ENCODE peak calls at places on chromosomes 2 and 18, in ten cellular contexts. One of them, this sample, is unnamed.

GRCh38 chr2:167380094-167380493 is 491.8 kb downstream of the XIRP2 start:
- DNase-seq in astrocyte: no peak
- DNase-seq in cardiac fibroblast: no peak
- DNase-seq in tibial nerve: no peak
- DNase-seq in BJ: no peak
- DNase-seq in colonic mucosa: no peak
- DNase-seq in fibroblast of villous mesenchyme: no peak
- DNase-seq in AG04450: no peak
- DNase-seq in left ventricle myocardium inferior: no peak
- DNase-seq in psoas muscle: no peak
- DNase-seq in this sample: no peak

GRCh38 chr2:158781562-158781961 is 13.6 kb upstream of the DAPL1 start:
- DNase-seq in AG04450: no peak
- DNase-seq in astrocyte: peak; percentile 88
- DNase-seq in tibial nerve: no peak
- DNase-seq in psoas muscle: no peak
- DNase-seq in fibroblast of villous mesenchyme: peak; percentile 73
- DNase-seq in cardiac fibroblast: peak; percentile 82
- DNase-seq in BJ: no peak
- DNase-seq in left ventricle myocardium inferior: no peak
- DNase-seq in colonic mucosa: no peak
- DNase-seq in this sample: no peak

GRCh38 chr2:122543815-122544214 is 788.4 kb downstream of the TSN start:
- DNase-seq in left ventricle myocardium inferior: no peak
- DNase-seq in BJ: peak; percentile 36
- DNase-seq in astrocyte: peak; percentile 2
- DNase-seq in cardiac fibroblast: no peak
- DNase-seq in psoas muscle: no peak
- DNase-seq in fibroblast of villous mesenchyme: peak; percentile 32
- DNase-seq in tibial nerve: no peak
- DNase-seq in colonic mucosa: no peak
- DNase-seq in AG04450: no peak
- DNase-seq in this sample: no peak

GRCh38 chr2:20483496-20483895 is 36.6 kb downstream of the RHOB start:
- DNase-seq in psoas muscle: peak; percentile 70
- DNase-seq in fibroblast of villous mesenchyme: peak; percentile 58
- DNase-seq in left ventricle myocardium inferior: no peak
- DNase-seq in AG04450: no peak
- DNase-seq in colonic mucosa: no peak
- DNase-seq in BJ: no peak
- DNase-seq in tibial nerve: peak; percentile 73
- DNase-seq in astrocyte: no peak
- DNase-seq in cardiac fibroblast: peak; percentile 30
- DNase-seq in this sample: no peak

GRCh38 chr2:6828299-6828584 is 37.5 kb downstream of the CMPK2 start:
- DNase-seq in fibroblast of villous mesenchyme: peak; percentile 67
- DNase-seq in psoas muscle: no peak
- DNase-seq in AG04450: no peak
- DNase-seq in BJ: peak; percentile 26
- DNase-seq in cardiac fibroblast: peak; percentile 53
- DNase-seq in astrocyte: peak; percentile 36
- DNase-seq in colonic mucosa: no peak
- DNase-seq in tibial nerve: no peak
- DNase-seq in left ventricle myocardium inferior: no peak
- DNase-seq in this sample: no peak

GRCh38 chr2:12412898-12413305 is 303.8 kb upstream of the TRIB2 start:
- DNase-seq in psoas muscle: no peak
- DNase-seq in fibroblast of villous mesenchyme: peak; percentile 50
- DNase-seq in AG04450: no peak
- DNase-seq in colonic mucosa: no peak
- DNase-seq in left ventricle myocardium inferior: no peak
- DNase-seq in BJ: no peak
- DNase-seq in astrocyte: peak; percentile 70
- DNase-seq in cardiac fibroblast: peak; percentile 38
- DNase-seq in tibial nerve: no peak
- DNase-seq in this sample: no peak

GRCh38 chr2:205637037-205637602 is 45.2 kb upstream of the NRP2 start:
- DNase-seq in colonic mucosa: no peak
- DNase-seq in cardiac fibroblast: no peak
- DNase-seq in tibial nerve: no peak
- DNase-seq in BJ: no peak
- DNase-seq in left ventricle myocardium inferior: no peak
- DNase-seq in fibroblast of villous mesenchyme: no peak
- DNase-seq in psoas muscle: no peak
- DNase-seq in astrocyte: no peak
- DNase-seq in AG04450: no peak
- DNase-seq in this sample: no peak

GRCh38 chr2:6080837-6081541 is 388.8 kb downstream of the SOX11 start:
- DNase-seq in AG04450: no peak
- DNase-seq in colonic mucosa: no peak
- DNase-seq in fibroblast of villous mesenchyme: no peak
- DNase-seq in BJ: no peak
- DNase-seq in psoas muscle: no peak
- DNase-seq in cardiac fibroblast: no peak
- DNase-seq in tibial nerve: no peak
- DNase-seq in astrocyte: peak; percentile 18
- DNase-seq in left ventricle myocardium inferior: no peak
- DNase-seq in this sample: peak; percentile 72

GRCh38 chr2:236636261-236636660 is 66.6 kb downstream of the ACKR3 start:
- DNase-seq in BJ: no peak
- DNase-seq in fibroblast of villous mesenchyme: no peak
- DNase-seq in AG04450: no peak
- DNase-seq in astrocyte: no peak
- DNase-seq in tibial nerve: no peak
- DNase-seq in left ventricle myocardium inferior: no peak
- DNase-seq in cardiac fibroblast: no peak
- DNase-seq in psoas muscle: no peak
- DNase-seq in colonic mucosa: no peak
- DNase-seq in this sample: no peak

GRCh38 chr2:158745067-158745865 is 49.9 kb upstream of the DAPL1 start:
- DNase-seq in left ventricle myocardium inferior: peak; percentile 24
- DNase-seq in fibroblast of villous mesenchyme: peak; percentile 76
- DNase-seq in cardiac fibroblast: peak; percentile 82
- DNase-seq in astrocyte: peak; percentile 51
- DNase-seq in BJ: no peak
- DNase-seq in colonic mucosa: peak; percentile 46
- DNase-seq in psoas muscle: no peak
- DNase-seq in AG04450: peak; percentile 39
- DNase-seq in tibial nerve: no peak
- DNase-seq in this sample: peak; percentile 53

GRCh38 chr18:24809173-24809955 is 348.9 kb downstream of the HRH4 start:
- DNase-seq in BJ: no peak
- DNase-seq in tibial nerve: no peak
- DNase-seq in AG04450: no peak
- DNase-seq in psoas muscle: no peak
- DNase-seq in fibroblast of villous mesenchyme: no peak
- DNase-seq in cardiac fibroblast: no peak
- DNase-seq in left ventricle myocardium inferior: no peak
- DNase-seq in astrocyte: no peak
- DNase-seq in colonic mucosa: peak; percentile 71
- DNase-seq in this sample: no peak

GRCh38 chr2:69253893-69254292 is 133.1 kb downstream of the GFPT1 start:
- DNase-seq in cardiac fibroblast: peak; percentile 100
- DNase-seq in BJ: peak; percentile 84
- DNase-seq in fibroblast of villous mesenchyme: peak; percentile 100
- DNase-seq in left ventricle myocardium inferior: no peak
- DNase-seq in colonic mucosa: no peak
- DNase-seq in psoas muscle: peak; percentile 36
- DNase-seq in AG04450: peak; percentile 92
- DNase-seq in astrocyte: peak; percentile 99
- DNase-seq in tibial nerve: no peak
- DNase-seq in this sample: no peak

GRCh38 chr18:49849331-49850217 is 36.2 kb upstream of the ACAA2 start:
- DNase-seq in tibial nerve: no peak
- DNase-seq in left ventricle myocardium inferior: peak; percentile 31
- DNase-seq in AG04450: peak; percentile 63
- DNase-seq in BJ: peak; percentile 66
- DNase-seq in colonic mucosa: peak; percentile 96
- DNase-seq in psoas muscle: peak; percentile 41
- DNase-seq in astrocyte: peak; percentile 91
- DNase-seq in fibroblast of villous mesenchyme: peak; percentile 81
- DNase-seq in cardiac fibroblast: peak; percentile 89
- DNase-seq in this sample: no peak

GRCh38 chr2:226017534-226017933 is 618.0 kb downstream of the NYAP2 start:
- DNase-seq in psoas muscle: no peak
- DNase-seq in BJ: no peak
- DNase-seq in colonic mucosa: no peak
- DNase-seq in left ventricle myocardium inferior: no peak
- DNase-seq in tibial nerve: no peak
- DNase-seq in cardiac fibroblast: no peak
- DNase-seq in astrocyte: no peak
- DNase-seq in AG04450: no peak
- DNase-seq in fibroblast of villous mesenchyme: no peak
- DNase-seq in this sample: no peak

GRCh38 chr2:44668336-44668735 is 273.2 kb upstream of the SIX3 start:
- DNase-seq in astrocyte: no peak
- DNase-seq in AG04450: no peak
- DNase-seq in colonic mucosa: no peak
- DNase-seq in left ventricle myocardium inferior: no peak
- DNase-seq in tibial nerve: no peak
- DNase-seq in psoas muscle: no peak
- DNase-seq in fibroblast of villous mesenchyme: no peak
- DNase-seq in BJ: no peak
- DNase-seq in cardiac fibroblast: no peak
- DNase-seq in this sample: no peak
- TF ChIP-seq CTCF in astrocyte: no peak
- TF ChIP-seq CTCF in AG04450: peak; percentile 20
- TF ChIP-seq CTCF in colonic mucosa: no peak
- TF ChIP-seq CTCF in left ventricle myocardium inferior: peak; percentile 24
- TF ChIP-seq CTCF in tibial nerve: no peak
- TF ChIP-seq CTCF in psoas muscle: no peak
- TF ChIP-seq CTCF in fibroblast of villous mesenchyme: peak; percentile 36
- TF ChIP-seq CTCF in BJ: peak; percentile 23
- TF ChIP-seq CTCF in cardiac fibroblast: peak; percentile 21
- TF ChIP-seq CTCF in this sample: no peak

GRCh38 chr2:46683541-46683940 is 204.2 kb downstream of the TMEM247 start:
- DNase-seq in astrocyte: no peak
- DNase-seq in fibroblast of villous mesenchyme: no peak
- DNase-seq in BJ: no peak
- DNase-seq in tibial nerve: no peak
- DNase-seq in cardiac fibroblast: no peak
- DNase-seq in psoas muscle: no peak
- DNase-seq in AG04450: no peak
- DNase-seq in left ventricle myocardium inferior: no peak
- DNase-seq in colonic mucosa: no peak
- DNase-seq in this sample: no peak
- TF ChIP-seq CTCF in astrocyte: no peak
- TF ChIP-seq CTCF in fibroblast of villous mesenchyme: no peak
- TF ChIP-seq CTCF in BJ: no peak
- TF ChIP-seq CTCF in tibial nerve: no peak
- TF ChIP-seq CTCF in cardiac fibroblast: no peak
- TF ChIP-seq CTCF in psoas muscle: no peak
- TF ChIP-seq CTCF in AG04450: no peak
- TF ChIP-seq CTCF in left ventricle myocardium inferior: no peak
- TF ChIP-seq CTCF in colonic mucosa: no peak
- TF ChIP-seq CTCF in this sample: no peak

GRCh38 chr2:98438190-98439133 is 6.2 kb upstream of the INPP4A start:
- DNase-seq in psoas muscle: no peak
- DNase-seq in AG04450: no peak
- DNase-seq in fibroblast of villous mesenchyme: no peak
- DNase-seq in colonic mucosa: no peak
- DNase-seq in tibial nerve: no peak
- DNase-seq in left ventricle myocardium inferior: no peak
- DNase-seq in astrocyte: no peak
- DNase-seq in BJ: no peak
- DNase-seq in cardiac fibroblast: no peak
- DNase-seq in this sample: no peak

GRCh38 chr2:98442488-98442887 is 2.2 kb upstream of the INPP4A start:
- DNase-seq in colonic mucosa: no peak
- DNase-seq in psoas muscle: no peak
- DNase-seq in astrocyte: no peak
- DNase-seq in left ventricle myocardium inferior: no peak
- DNase-seq in BJ: no peak
- DNase-seq in fibroblast of villous mesenchyme: no peak
- DNase-seq in tibial nerve: no peak
- DNase-seq in cardiac fibroblast: no peak
- DNase-seq in AG04450: no peak
- DNase-seq in this sample: no peak

GRCh38 chr2:98445167-98445522 is 487 bp downstream of the INPP4A start:
- DNase-seq in BJ: no peak
- DNase-seq in cardiac fibroblast: peak; percentile 28
- DNase-seq in left ventricle myocardium inferior: no peak
- DNase-seq in astrocyte: no peak
- DNase-seq in psoas muscle: peak; percentile 28
- DNase-seq in tibial nerve: no peak
- DNase-seq in AG04450: no peak
- DNase-seq in colonic mucosa: no peak
- DNase-seq in fibroblast of villous mesenchyme: peak; percentile 38
- DNase-seq in this sample: peak; percentile 50

GRCh38 chr2:98444436-98445166 is at the start of gene INPP4A:
- DNase-seq in psoas muscle: peak; percentile 76
- DNase-seq in BJ: no peak
- DNase-seq in AG04450: no peak
- DNase-seq in fibroblast of villous mesenchyme: peak; percentile 63
- DNase-seq in colonic mucosa: peak; percentile 75
- DNase-seq in left ventricle myocardium inferior: peak; percentile 80
- DNase-seq in tibial nerve: peak; percentile 33
- DNase-seq in astrocyte: no peak
- DNase-seq in cardiac fibroblast: peak; percentile 72
- DNase-seq in this sample: peak; percentile 89

DNA sequence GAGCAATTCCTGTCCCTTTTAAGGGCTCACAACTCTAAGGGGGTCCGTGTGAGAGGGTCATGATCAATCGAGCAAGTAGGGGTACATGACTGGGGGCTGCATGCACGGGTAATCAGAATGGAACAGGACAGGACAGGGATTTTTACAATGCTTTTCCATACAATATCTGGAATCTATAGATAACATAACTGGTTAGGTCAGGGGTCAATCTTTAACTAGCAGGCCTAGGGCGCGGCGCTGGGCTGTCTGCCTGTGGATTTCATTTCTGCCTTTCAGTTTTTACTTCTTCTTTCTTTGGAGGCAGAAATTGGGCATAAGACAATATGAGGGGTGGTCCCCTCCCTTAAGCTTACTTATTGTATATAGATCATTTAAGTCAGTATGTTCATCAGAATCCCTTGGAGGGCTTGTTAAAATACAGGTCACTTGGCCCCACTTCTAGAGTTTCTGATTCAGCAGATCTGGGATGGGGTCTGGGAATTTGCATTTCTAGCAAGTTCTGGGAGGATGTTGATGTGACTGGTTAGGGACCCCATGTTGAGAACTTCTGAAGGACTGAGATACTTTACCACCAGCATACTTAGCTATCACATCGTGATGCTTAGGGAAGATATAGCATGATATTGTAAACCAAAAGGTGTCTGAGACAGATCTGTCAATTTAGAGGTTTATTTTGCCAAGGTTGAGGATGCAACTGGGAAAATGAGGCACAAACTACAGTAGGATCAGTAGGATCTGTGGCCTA is 2.8 kb upstream of the INPP4A start:
- DNase-seq in astrocyte: no peak
- DNase-seq in fibroblast of villous mesenchyme: no peak
- DNase-seq in cardiac fibroblast: no peak
- DNase-seq in BJ: no peak
- DNase-seq in tibial nerve: no peak
- DNase-seq in AG04450: no peak
- DNase-seq in psoas muscle: no peak
- DNase-seq in left ventricle myocardium inferior: no peak
- DNase-seq in colonic mucosa: peak; percentile 67
- DNase-seq in this sample: no peak
- TF ChIP-seq CTCF in astrocyte: no peak
- TF ChIP-seq CTCF in fibroblast of villous mesenchyme: no peak
- TF ChIP-seq CTCF in cardiac fibroblast: no peak
- TF ChIP-seq CTCF in BJ: no peak
- TF ChIP-seq CTCF in tibial nerve: no peak
- TF ChIP-seq CTCF in AG04450: no peak
- TF ChIP-seq CTCF in psoas muscle: no peak
- TF ChIP-seq CTCF in left ventricle myocardium inferior: no peak
- TF ChIP-seq CTCF in colonic mucosa: no peak
- TF ChIP-seq CTCF in this sample: no peak

GRCh38 chr2:120026890-120027289 is 14.0 kb downstream of the EPB41L5 start:
- DNase-seq in colonic mucosa: no peak
- DNase-seq in BJ: no peak
- DNase-seq in psoas muscle: no peak
- DNase-seq in left ventricle myocardium inferior: no peak
- DNase-seq in AG04450: no peak
- DNase-seq in fibroblast of villous mesenchyme: no peak
- DNase-seq in tibial nerve: no peak
- DNase-seq in astrocyte: no peak
- DNase-seq in cardiac fibroblast: no peak
- DNase-seq in this sample: no peak
- TF ChIP-seq CTCF in colonic mucosa: no peak
- TF ChIP-seq CTCF in BJ: peak; percentile 39
- TF ChIP-seq CTCF in psoas muscle: no peak
- TF ChIP-seq CTCF in left ventricle myocardium inferior: no peak
- TF ChIP-seq CTCF in AG04450: peak; percentile 29
- TF ChIP-seq CTCF in fibroblast of villous mesenchyme: peak; percentile 29
- TF ChIP-seq CTCF in tibial nerve: no peak
- TF ChIP-seq CTCF in astrocyte: peak; percentile 13
- TF ChIP-seq CTCF in cardiac fibroblast: peak; percentile 24
- TF ChIP-seq CTCF in this sample: peak; percentile 31

This sample was measured in glutamatergic neuron.